ENCODE peak calls at places on chromosomes 4 and X, in five cellular contexts. Z is K562, A is sigmoid colon, N is SK-N-SH, B is breast epithelium. L is an unnamed sample. For H3K4me1, the result is how much of the 10 kb centered on the place peaks cover.

GRCh38 chr4:63757919-63758318 is 651.3 kb downstream of the TECRL start:
- DNase-seq in Z (no peak), B (no peak), N (no peak), A (no peak), L (no peak)

GRCh38 chrX:22184096-22184495 is 88.6 kb upstream of the CBLL2 start:
- DNase-seq in B (no peak), N (no peak), Z (no peak), A (no peak), L (no peak)

GRCh38 chr4:6427439-6428090 is 44.8 kb downstream of the PPP2R2C start:
- DNase-seq in Z (no peak), B (no peak), N (no peak), A (no peak), L (no peak)

GRCh38 chr4:23952258-23952657 is 62.4 kb upstream of the PPARGC1A start:
- DNase-seq in B (no peak), N (no peak), A (no peak), Z (no peak), L (no peak)

GRCh38 chrX:155893513-155893912 is 12.4 kb downstream of the VAMP7 start:
- DNase-seq in N (no peak), Z (no peak), B (no peak), A (no peak), L (no peak)

GRCh38 chr4:142088906-142089305 is 452.5 kb downstream of the IL15 start:
- DNase-seq in N (no peak), Z (no peak), A (peak), B (no peak), L (no peak)

GRCh38 chrX:80808854-80809493 is 703 bp downstream of the BRWD3 start:
- DNase-seq in B (peak), N (peak), Z (no peak), A (peak), L (peak)

GRCh38 chr4:6275351-6275750 is 5.7 kb downstream of the WFS1 start:
- DNase-seq in B (no peak), A (no peak), N (no peak), Z (no peak), L (no peak)

GRCh38 chrX:23292979-23293651 is 41.5 kb upstream of the PTCHD1 start:
- DNase-seq in Z (no peak), A (peak), B (no peak), N (no peak), L (no peak)

GRCh38 chr4:88673886-88674285 is 23.7 kb downstream of the NAP1L5 start:
- DNase-seq in A (no peak), B (no peak), N (no peak), Z (no peak), L (no peak)
- H3K4me1 ChIP-seq in A (under half), B (under half), N (under half), Z (under half), L (under half)

GRCh38 chrX:84487365-84488353 is 14.6 kb downstream of the HDX start:
- DNase-seq in B (no peak), Z (no peak), A (no peak), N (no peak), L (no peak)
- H3K4me3 ChIP-seq in B (no peak), Z (no peak), A (no peak), N (no peak), L (no peak)

DNA sequence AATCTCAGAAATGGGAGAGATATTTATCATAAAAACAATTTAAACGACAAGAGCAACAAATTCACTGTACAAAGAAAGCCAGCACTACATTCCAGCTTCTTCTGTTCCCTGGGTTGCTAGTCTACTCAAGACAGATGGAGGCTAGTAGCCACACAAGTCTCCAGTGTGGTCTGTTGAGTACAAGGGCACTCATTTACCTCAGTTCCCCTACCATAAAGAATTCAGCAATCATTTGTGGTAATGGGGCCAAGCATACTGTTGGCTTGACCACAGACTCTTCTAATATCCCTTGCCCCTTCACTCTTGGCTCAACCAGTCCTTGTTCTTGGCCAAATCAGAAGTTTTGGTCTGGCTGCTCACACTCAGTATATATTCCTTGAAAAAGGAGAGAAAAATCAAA is 212.3 kb downstream of the COX18 start:
- DNase-seq in Z (no peak), B (no peak), A (no peak), N (no peak), L (no peak)
- TF ChIP-seq POLR2AphosphoS5 in Z (no peak), B (no peak), A (no peak), N (no peak), L (no peak)

GRCh38 chrX:123739474-123739873 is 6.6 kb upstream of the THOC2 start:
- DNase-seq in Z (no peak), A (no peak), B (no peak), N (no peak), L (no peak)
- H3K4me1 ChIP-seq in Z (under half), A (under half), B (under half), N (under half), L (under half)

GRCh38 chr4:32830160-32830559 is 2110.0 kb downstream of the PCDH7 start:
- DNase-seq in N (no peak), A (no peak), Z (no peak), B (no peak), L (no peak)

GRCh38 chr4:32826169-32826568 is 2106.0 kb downstream of the PCDH7 start:
- DNase-seq in B (no peak), A (no peak), N (no peak), Z (no peak), L (no peak)

GRCh38 chr4:32831104-32831503 is 2110.9 kb downstream of the PCDH7 start:
- DNase-seq in A (no peak), B (no peak), Z (no peak), N (no peak), L (no peak)
- H3K4me3 ChIP-seq in A (no peak), B (no peak), Z (no peak), N (no peak), L (no peak)

GRCh38 chr4:15427715-15428114 is at the start of gene C1QTNF7:
- DNase-seq in A (no peak), N (no peak), B (no peak), Z (no peak), L (no peak)

GRCh38 chr4:15425520-15425919 is 2.3 kb upstream of the C1QTNF7 start:
- DNase-seq in N (no peak), A (no peak), Z (no peak), B (no peak), L (no peak)

GRCh38 chr4:15423285-15423711 is 4.5 kb upstream of the C1QTNF7 start:
- DNase-seq in N (no peak), B (no peak), Z (no peak), A (no peak), L (no peak)

GRCh38 chr4:15427126-15427525 is 707 bp upstream of the C1QTNF7 start:
- DNase-seq in B (no peak), N (no peak), Z (no peak), A (no peak), L (no peak)

DNA sequence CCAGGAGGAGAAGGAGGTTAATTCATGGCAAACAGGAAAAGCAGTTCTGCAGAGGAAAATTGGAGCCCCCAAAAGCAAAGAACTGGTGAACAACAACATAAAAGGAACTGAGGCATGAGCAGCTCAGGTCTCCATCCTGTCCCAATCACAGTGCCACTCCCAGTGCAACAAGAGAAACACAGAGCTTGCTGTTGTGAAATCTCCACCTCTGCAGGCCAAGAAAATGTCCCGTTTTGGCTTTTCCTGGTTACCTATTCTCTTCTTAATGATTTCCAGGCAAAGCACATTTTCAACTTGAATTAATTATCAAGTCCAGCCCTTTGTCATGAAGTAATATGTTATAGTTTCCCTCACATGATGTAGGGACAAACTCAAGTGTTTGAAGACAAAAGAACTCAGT is 778 bp downstream of the C1QTNF7 start:
- DNase-seq in Z (no peak), N (no peak), B (no peak), A (peak), L (no peak)
- TF ChIP-seq POLR2AphosphoS5 in Z (no peak), N (no peak), B (no peak), A (peak), L (no peak)

GRCh38 chr4:113784497-113785254 is 23.1 kb upstream of the CAMK2D start:
- DNase-seq in Z (no peak), A (no peak), B (no peak), N (no peak), L (no peak)

GRCh38 chr4:113790478-113790877 is 28.9 kb upstream of the CAMK2D start:
- DNase-seq in Z (no peak), A (no peak), N (no peak), B (no peak), L (no peak)

GRCh38 chr4:113783289-113783688 is 21.8 kb upstream of the CAMK2D start:
- DNase-seq in Z (no peak), A (no peak), B (no peak), N (no peak), L (no peak)

DNA sequence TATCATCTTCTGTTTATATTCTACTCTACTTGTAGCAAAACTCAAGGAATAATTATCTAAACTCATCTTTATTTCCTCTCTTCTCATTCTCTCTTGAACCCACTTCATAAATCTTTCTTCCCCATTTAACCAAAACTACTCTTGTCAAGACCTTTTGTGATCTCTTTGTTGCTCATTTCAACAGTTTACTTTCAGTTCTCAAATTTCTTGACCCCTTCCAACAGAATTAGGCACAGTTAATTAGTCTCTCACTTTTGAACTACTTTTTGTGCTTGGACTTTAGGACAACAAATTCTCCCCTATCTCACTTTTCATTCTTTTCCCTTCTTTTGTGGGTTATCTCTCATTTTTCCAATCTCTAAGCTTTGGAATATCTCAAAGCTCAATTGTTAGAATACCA is 27.4 kb upstream of the CAMK2D start:
- DNase-seq in B (no peak), Z (no peak), A (no peak), N (no peak), L (no peak)
- H3K4me1 ChIP-seq in B (under half), Z (under half), A (under half), N (under half), L (under half)